ENCODE peak calls at places on chromosomes 6 and 20, in six cellular contexts. A is mesothelial cell of epicardium, Z is heart right ventricle, M is NCI-H1092, J is HS-27A, N is left ventricle myocardium superior. G is an unnamed sample.

GRCh38 chr6:85470023-85470410 is 20.1 kb downstream of the NT5E start:
- DNase-seq in A (no peak), Z (no peak), M (no peak), J (no peak), N (no peak), G (no peak)

GRCh38 chr6:14770572-14770971 is 475.3 kb upstream of the JARID2 start:
- DNase-seq in A (no peak), Z (peak; percentile 21), M (no peak), J (no peak), N (no peak), G (no peak)

GRCh38 chr6:14110001-14110818 is 7.4 kb upstream of the CD83 start:
- DNase-seq in A (no peak), Z (no peak), M (no peak), J (no peak), N (no peak), G (peak; percentile 23)

GRCh38 chr6:37432916-37433656 is at the start of gene CMTR1:
- DNase-seq in A (peak; percentile 84), Z (peak; percentile 95), M (peak; percentile 58), J (peak; percentile 66), N (peak; percentile 97), G (peak; percentile 96)

GRCh38 chr20:48422242-48422960 is 405.4 kb downstream of the PREX1 start:
- DNase-seq in A (no peak), Z (no peak), M (no peak), J (no peak), N (no peak), G (no peak)

GRCh38 chr6:170049641-170050491 is 241.0 kb downstream of the DLL1 start:
- DNase-seq in A (peak; percentile 20), Z (peak; percentile 77), M (no peak), J (no peak), N (peak; percentile 92), G (no peak)

GRCh38 chr6:96246563-96246962 is 230.8 kb downstream of the FUT9 start:
- DNase-seq in A (no peak), Z (no peak), M (no peak), J (no peak), N (no peak), G (no peak)

GRCh38 chr20:32332614-32333013 is 25.5 kb upstream of the ASXL1 start:
- DNase-seq in A (no peak), Z (no peak), M (no peak), J (no peak), N (no peak), G (no peak)

GRCh38 chr6:92469429-92469828 is 949.9 kb downstream of the EPHA7 start:
- DNase-seq in A (no peak), Z (no peak), M (no peak), J (no peak), N (no peak), G (no peak)

GRCh38 chr6:137764464-137764863 is 102.6 kb upstream of the TNFAIP3 start:
- DNase-seq in A (no peak), Z (no peak), M (no peak), J (peak; percentile 93), N (no peak), G (no peak)

GRCh38 chr20:61908057-61909026 is 157.3 kb downstream of the TAF4 start:
- DNase-seq in A (no peak), Z (no peak), M (no peak), J (no peak), N (peak; percentile 5), G (no peak)

GRCh38 chr20:46622125-46622524 is 29.1 kb downstream of the SLC13A3 start:
- DNase-seq in A (no peak), Z (no peak), M (no peak), J (no peak), N (no peak), G (no peak)

GRCh38 chr20:36144336-36144735 is 10.2 kb upstream of the EPB41L1 start:
- DNase-seq in A (no peak), Z (no peak), M (no peak), J (no peak), N (no peak), G (no peak)

GRCh38 chr20:10716855-10717254 is 43.1 kb upstream of the JAG1 start:
- DNase-seq in A (no peak), Z (no peak), M (no peak), J (no peak), N (no peak), G (no peak)

GRCh38 chr20:62232194-62232593 is 6.1 kb upstream of the OSBPL2 start:
- DNase-seq in A (no peak), Z (no peak), M (no peak), J (no peak), N (no peak), G (no peak)

GRCh38 chr6:129683606-129684322 is 26.2 kb downstream of the ARHGAP18 start:
- DNase-seq in A (no peak), Z (peak; percentile 77), M (no peak), J (peak; percentile 93), N (peak; percentile 75), G (peak; percentile 50)

GRCh38 chr20:13739726-13740649 is 44.7 kb downstream of the ESF1 start:
- DNase-seq in A (no peak), Z (no peak), M (no peak), J (no peak), N (no peak), G (no peak)

GRCh38 chr6:17632929-17633328 is 32.8 kb downstream of the FAM8A1 start:
- DNase-seq in A (no peak), Z (no peak), M (no peak), J (no peak), N (no peak), G (no peak)

GRCh38 chr20:16147916-16148315 is 425.3 kb downstream of the KIF16B start:
- DNase-seq in A (no peak), Z (no peak), M (no peak), J (no peak), N (no peak), G (no peak)

GRCh38 chr20:39822667-39823066 is 860.5 kb downstream of the DHX35 start:
- DNase-seq in A (no peak), Z (no peak), M (no peak), J (no peak), N (no peak), G (no peak)

GRCh38 chr6:31400467-31401289 is 2.7 kb upstream of the MICA start:
- DNase-seq in A (no peak), Z (peak; percentile 88), M (no peak), J (peak; percentile 40), N (peak; percentile 89), G (peak; percentile 65)

GRCh38 chr6:48535569-48535968 is 424.6 kb upstream of the PTCHD4 start:
- DNase-seq in A (no peak), Z (no peak), M (no peak), J (peak; percentile 11), N (no peak), G (no peak)

GRCh38 chr6:77456531-77457248 is 6.6 kb downstream of the HTR1B start:
- DNase-seq in A (no peak), Z (no peak), M (no peak), J (peak; percentile 88), N (peak; percentile 35), G (no peak)

GRCh38 chr6:82909551-82909950 is 156.1 kb downstream of the UBE3D start:
- DNase-seq in A (no peak), Z (no peak), M (no peak), J (no peak), N (no peak), G (no peak)

GRCh38 chr6:119215309-119215708 is 134.3 kb downstream of the MAN1A1 start:
- DNase-seq in A (no peak), Z (no peak), M (no peak), J (no peak), N (no peak), G (no peak)

GRCh38 chr6:132289761-132290160 is 111.5 kb downstream of the MOXD1 start:
- DNase-seq in A (no peak), Z (no peak), M (no peak), J (no peak), N (no peak), G (no peak)

GRCh38 chr6:25753079-25753478 is 1.5 kb upstream of the SLC17A4 start:
- DNase-seq in A (no peak), Z (no peak), M (no peak), J (no peak), N (no peak), G (no peak)